ENCODE peak calls at places on chromosomes 7 and 10, in nine cellular contexts. B, K, W, F, X, A, P, O and T are unnamed samples.

GRCh38 chr10:21715531-21716195 is 181.6 kb downstream of the MLLT10 start:
- DNase-seq in K (no peak), X (peak), F (no peak), W (no peak), P (no peak), O (no peak), A (peak), B (no peak), T (no peak)

GRCh38 chr10:27783660-27784059 is 38.0 kb upstream of the MKX start:
- DNase-seq in F (no peak), B (no peak), W (peak), A (peak), X (peak), O (no peak), P (no peak), K (no peak), T (no peak)

GRCh38 chr7:64625114-64626082 is 40.5 kb upstream of the ZNF107 start:
- DNase-seq in F (no peak), X (no peak), P (no peak), B (no peak), K (no peak), O (no peak), A (no peak), W (no peak), T (no peak)

GRCh38 chr7:131173148-131173890 is 154.4 kb upstream of the MKLN1 start:
- DNase-seq in O (no peak), B (no peak), P (no peak), K (no peak), F (no peak), X (peak), W (no peak), A (peak), T (no peak)

GRCh38 chr10:113108180-113108835 is 158.3 kb downstream of the TCF7L2 start:
- DNase-seq in K (no peak), W (peak), P (no peak), F (no peak), A (no peak), O (no peak), B (no peak), X (no peak), T (no peak)

GRCh38 chr7:106313456-106313891 is 28.7 kb upstream of the NAMPT start:
- DNase-seq in K (no peak), P (no peak), X (peak), B (no peak), W (no peak), O (no peak), F (no peak), A (no peak), T (no peak)

GRCh38 chr7:44665531-44666213 is 59.2 kb downstream of the OGDH start:
- DNase-seq in K (no peak), O (no peak), F (no peak), X (peak), A (no peak), P (no peak), W (no peak), B (no peak), T (no peak)

GRCh38 chr10:51638737-51639136 is 60.7 kb downstream of the CSTF2T start:
- DNase-seq in K (no peak), O (no peak), F (no peak), B (no peak), A (no peak), W (no peak), X (no peak), P (no peak), T (no peak)

GRCh38 chr10:124250506-124250905 is 157.1 kb upstream of the CHST15 start:
- DNase-seq in O (peak), P (no peak), K (no peak), A (no peak), B (no peak), X (no peak), F (no peak), W (no peak), T (no peak)

GRCh38 chr7:22853674-22854157 is 31.1 kb upstream of the TOMM7 start:
- DNase-seq in O (no peak), A (peak), W (no peak), K (no peak), X (no peak), B (peak), P (no peak), F (no peak), T (no peak)

GRCh38 chr10:89332718-89333281 is 5.0 kb downstream of the IFIT3 start:
- DNase-seq in A (no peak), B (no peak), K (no peak), P (no peak), X (peak), F (no peak), O (no peak), W (no peak), T (no peak)

GRCh38 chr10:114868801-114869200 is 47.2 kb downstream of the FHIP2A start:
- DNase-seq in K (no peak), F (no peak), P (no peak), A (no peak), X (no peak), W (no peak), B (no peak), O (no peak), T (no peak)

GRCh38 chr10:75058142-75058541 is 53.3 kb upstream of the SAMD8 start:
- DNase-seq in K (no peak), A (no peak), O (no peak), W (no peak), X (no peak), F (no peak), P (no peak), B (no peak), T (no peak)

GRCh38 chr10:114064151-114065045 is 20.7 kb downstream of the ADRB1 start:
- DNase-seq in F (no peak), A (no peak), O (no peak), W (no peak), B (no peak), P (no peak), K (no peak), X (peak), T (no peak)

GRCh38 chr10:60350400-60350799 is 39.3 kb downstream of the ANK3 start:
- DNase-seq in A (no peak), K (no peak), W (no peak), O (no peak), B (no peak), P (no peak), F (no peak), X (no peak), T (no peak)

GRCh38 chr10:26983156-26983555 is 117.1 kb downstream of the ANKRD26 start:
- DNase-seq in F (no peak), O (no peak), K (no peak), X (peak), P (no peak), A (no peak), W (no peak), B (no peak), T (no peak)

GRCh38 chr10:15859531-15859864 is 809 bp downstream of the MINDY3 start:
- DNase-seq in P (no peak), K (no peak), A (no peak), B (no peak), W (no peak), X (no peak), O (no peak), F (no peak), T (no peak)

GRCh38 chr7:12982178-12982577 is 294.7 kb downstream of the ARL4A start:
- DNase-seq in K (no peak), B (no peak), A (no peak), O (no peak), F (no peak), W (no peak), P (no peak), X (no peak), T (no peak)